ENCODE peak calls at places on chromosome 5, in six cellular contexts. P, F, W, Z, R and M are unnamed samples.

GRCh38 chr5:142327111-142327842 is 2.5 kb upstream of the SPRY4 start:
- DNase-seq in P (peak; percentile 80), F (peak; percentile 52), W (peak; percentile 79), Z (no peak), R (no peak), M (no peak)

GRCh38 chr5:41115281-41115680 is 44.1 kb upstream of the MROH2B start:
- DNase-seq in P (peak; percentile 74), F (no peak), W (no peak), Z (no peak), R (no peak), M (no peak)

GRCh38 chr5:154972476-154973080 is 31.7 kb downstream of the MRPL22 start:
- DNase-seq in P (no peak), F (peak; percentile 36), W (peak; percentile 40), Z (no peak), R (no peak), M (peak; percentile 60)

GRCh38 chr5:173697931-173698579 is 81.6 kb upstream of the BOD1 start:
- DNase-seq in P (no peak), F (no peak), W (no peak), Z (no peak), R (no peak), M (no peak)

GRCh38 chr5:138033916-138034315 is 1.0 kb upstream of the FAM13B start:
- DNase-seq in P (peak; percentile 55), F (no peak), W (no peak), Z (no peak), R (no peak), M (no peak)

GRCh38 chr5:126508962-126509279 is 85.7 kb downstream of the GRAMD2B start:
- DNase-seq in P (no peak), F (no peak), W (peak; percentile 73), Z (no peak), R (no peak), M (no peak)

GRCh38 chr5:142360607-142361120 is 35.8 kb upstream of the SPRY4 start:
- DNase-seq in P (no peak), F (peak; percentile 56), W (peak; percentile 76), Z (no peak), R (no peak), M (no peak)

GRCh38 chr5:38845555-38846378 is at the start of gene OSMR:
- DNase-seq in P (peak; percentile 93), F (peak; percentile 72), W (peak; percentile 99), Z (no peak), R (no peak), M (peak; percentile 73)

GRCh38 chr5:67238191-67238590 is 41.6 kb upstream of the CD180 start:
- DNase-seq in P (peak; percentile 93), F (no peak), W (no peak), Z (no peak), R (no peak), M (no peak)

GRCh38 chr5:142866563-142867275 is 96.5 kb downstream of the ARHGAP26 start:
- DNase-seq in P (no peak), F (peak; percentile 81), W (peak; percentile 60), Z (peak; percentile 55), R (peak; percentile 17), M (peak; percentile 22)

GRCh38 chr5:72171667-72172066 is 64.4 kb downstream of the MAP1B start:
- DNase-seq in P (no peak), F (no peak), W (no peak), Z (no peak), R (no peak), M (no peak)